ENCODE peak calls at places on chromosomes 5 and 9, in nine cellular contexts. I, O, H, C, D, P, F, T and M are unnamed samples. For H3K4me1, the result is how much of the 10 kb centered on the place peaks cover.

GRCh38 chr9:69070201-69070600 is 34.6 kb downstream of the FXN start:
- DNase-seq in I (no peak), O (no peak), H (no peak), C (no peak), D (no peak), P (no peak), F (no peak), T (no peak), M (no peak)

GRCh38 chr5:177370488-177371119 is 12.9 kb downstream of the RGS14 start:
- DNase-seq in I (peak), O (peak), H (peak), C (peak), D (peak), P (peak), F (no peak), T (peak), M (peak)

GRCh38 chr9:80235752-80236151 is 664.0 kb downstream of the TLE4 start:
- DNase-seq in I (no peak), O (no peak), H (no peak), C (no peak), D (no peak), P (no peak), F (no peak), T (no peak), M (no peak)

GRCh38 chr5:75434107-75434506 is 77.3 kb downstream of the CERT1 start:
- DNase-seq in I (peak), O (no peak), H (no peak), C (no peak), D (no peak), P (no peak), F (no peak), T (no peak), M (no peak)

GRCh38 chr5:146971401-146971800 is 92.8 kb upstream of the PPP2R2B start:
- DNase-seq in I (no peak), O (no peak), H (no peak), C (no peak), D (no peak), P (no peak), F (no peak), T (no peak), M (no peak)

GRCh38 chr5:56471707-56472106 is 238.6 kb upstream of the ANKRD55 start:
- DNase-seq in I (no peak), O (no peak), H (no peak), C (no peak), D (no peak), P (no peak), F (no peak), T (no peak), M (no peak)

GRCh38 chr9:97419315-97419867 is 7.5 kb downstream of the TDRD7 start:
- DNase-seq in I (peak), O (no peak), H (peak), C (no peak), D (no peak), P (no peak), F (no peak), T (peak), M (no peak)

GRCh38 chr5:154237946-154238345 is 47.4 kb downstream of the GALNT10 start:
- DNase-seq in I (no peak), O (no peak), H (no peak), C (no peak), D (no peak), P (no peak), F (no peak), T (no peak), M (no peak)

GRCh38 chr5:171484460-171484899 is 65.0 kb downstream of the FGF18 start:
- DNase-seq in I (no peak), O (peak), H (peak), C (no peak), D (no peak), P (no peak), F (peak), T (peak), M (no peak)

GRCh38 chr5:73464016-73464745 is 15.6 kb upstream of the FOXD1 start:
- DNase-seq in I (peak), O (no peak), H (no peak), C (no peak), D (no peak), P (no peak), F (no peak), T (peak), M (no peak)

GRCh38 chr9:17021379-17021970 is 113.4 kb upstream of the CNTLN start:
- DNase-seq in I (peak), O (no peak), H (no peak), C (no peak), D (no peak), P (no peak), F (no peak), T (peak), M (no peak)

GRCh38 chr5:421901-422300 is 21.1 kb upstream of the EXOC3 start:
- DNase-seq in I (no peak), O (no peak), H (no peak), C (no peak), D (no peak), P (peak), F (no peak), T (no peak), M (no peak)

GRCh38 chr5:87394407-87394806 is 18.3 kb downstream of the CCNH start:
- DNase-seq in I (peak), O (no peak), H (no peak), C (no peak), D (no peak), P (no peak), F (no peak), T (peak), M (no peak)

GRCh38 chr9:93900971-93901861 is 53.9 kb downstream of the BARX1 start:
- DNase-seq in I (no peak), O (no peak), H (no peak), C (no peak), D (peak), P (peak), F (peak), T (no peak), M (no peak)

GRCh38 chr9:121638399-121638798 is 13.0 kb upstream of the DAB2IP start:
- DNase-seq in I (no peak), O (no peak), H (no peak), C (no peak), D (no peak), P (no peak), F (no peak), T (no peak), M (no peak)

GRCh38 chr9:126391713-126392661 is 65.4 kb downstream of the MVB12B start:
- DNase-seq in I (no peak), O (no peak), H (peak), C (no peak), D (no peak), P (no peak), F (no peak), T (no peak), M (no peak)

GRCh38 chr9:78365979-78366697 is 69.2 kb downstream of the PSAT1 start:
- DNase-seq in I (peak), O (peak), H (peak), C (no peak), D (no peak), P (no peak), F (no peak), T (peak), M (no peak)

GRCh38 chr5:157994906-157995519 is 136.1 kb upstream of the CLINT1 start:
- DNase-seq in I (peak), O (peak), H (peak), C (peak), D (peak), P (peak), F (peak), T (peak), M (peak)

GRCh38 chr9:95009459-95009858 is 283.0 kb downstream of the AOPEP start:
- DNase-seq in I (no peak), O (no peak), H (no peak), C (no peak), D (no peak), P (no peak), F (no peak), T (no peak), M (no peak)

GRCh38 chr5:54205453-54205852 is 104.9 kb downstream of the ARL15 start:
- DNase-seq in I (no peak), O (no peak), H (no peak), C (no peak), D (no peak), P (no peak), F (no peak), T (no peak), M (no peak)

GRCh38 chr5:143134900-143135299 is 268.6 kb downstream of the NR3C1 start:
- DNase-seq in I (peak), O (no peak), H (no peak), C (no peak), D (no peak), P (no peak), F (no peak), T (no peak), M (no peak)

GRCh38 chr5:105828855-105829254 is 1841.9 kb downstream of the EFNA5 start:
- DNase-seq in I (no peak), O (no peak), H (no peak), C (no peak), D (no peak), P (no peak), F (no peak), T (no peak), M (no peak)

GRCh38 chr5:60148356-60148755 is 254.8 kb upstream of the PDE4D start:
- DNase-seq in I (peak), O (no peak), H (no peak), C (no peak), D (no peak), P (no peak), F (no peak), T (peak), M (no peak)

GRCh38 chr5:10853144-10853543 is 92.1 kb upstream of the DAP start:
- DNase-seq in I (no peak), O (no peak), H (no peak), C (no peak), D (no peak), P (no peak), F (no peak), T (no peak), M (no peak)

GRCh38 chr9:96222132-96222531 is 79.8 kb downstream of the HSD17B3 start:
- DNase-seq in I (no peak), O (peak), H (no peak), C (no peak), D (no peak), P (no peak), F (no peak), T (peak), M (no peak)

GRCh38 chr9:122125891-122126331 is 32.8 kb upstream of the TTLL11 start:
- DNase-seq in I (peak), O (no peak), H (no peak), C (no peak), D (no peak), P (no peak), F (no peak), T (peak), M (no peak)

GRCh38 chr5:180323929-180324632 is 29.1 kb downstream of the GFPT2 start:
- DNase-seq in I (peak), O (no peak), H (peak), C (no peak), D (no peak), P (no peak), F (no peak), T (peak), M (no peak)

GRCh38 chr5:77087484-77088291 is 603 bp upstream of the ZBED3 start:
- DNase-seq in I (peak), O (peak), H (no peak), C (no peak), D (peak), P (no peak), F (no peak), T (peak), M (peak)

GRCh38 chr5:55544341-55544740 is 9.6 kb upstream of the PLPP1 start:
- DNase-seq in I (peak), O (no peak), H (no peak), C (no peak), D (no peak), P (no peak), F (no peak), T (peak), M (no peak)

GRCh38 chr9:127388856-127389238 is 8.1 kb upstream of the SLC2A8 start:
- DNase-seq in I (no peak), O (no peak), H (no peak), C (no peak), D (no peak), P (no peak), F (no peak), T (no peak), M (no peak)

GRCh38 chr5:36874465-36874864 is 2.1 kb upstream of the NIPBL start:
- DNase-seq in I (no peak), O (peak), H (peak), C (no peak), D (no peak), P (no peak), F (no peak), T (no peak), M (no peak)

GRCh38 chr9:7216004-7216821 is 458.4 kb downstream of the KDM4C start:
- DNase-seq in I (peak), O (no peak), H (no peak), C (no peak), D (no peak), P (no peak), F (no peak), T (peak), M (no peak)

GRCh38 chr5:172872997-172873491 is 39.0 kb downstream of the ERGIC1 start:
- DNase-seq in I (peak), O (no peak), H (peak), C (no peak), D (peak), P (peak), F (no peak), T (peak), M (peak)

GRCh38 chr9:135038826-135039225 is 48.6 kb upstream of the OLFM1 start:
- DNase-seq in I (no peak), O (no peak), H (no peak), C (no peak), D (no peak), P (no peak), F (no peak), T (no peak), M (no peak)

DNA sequence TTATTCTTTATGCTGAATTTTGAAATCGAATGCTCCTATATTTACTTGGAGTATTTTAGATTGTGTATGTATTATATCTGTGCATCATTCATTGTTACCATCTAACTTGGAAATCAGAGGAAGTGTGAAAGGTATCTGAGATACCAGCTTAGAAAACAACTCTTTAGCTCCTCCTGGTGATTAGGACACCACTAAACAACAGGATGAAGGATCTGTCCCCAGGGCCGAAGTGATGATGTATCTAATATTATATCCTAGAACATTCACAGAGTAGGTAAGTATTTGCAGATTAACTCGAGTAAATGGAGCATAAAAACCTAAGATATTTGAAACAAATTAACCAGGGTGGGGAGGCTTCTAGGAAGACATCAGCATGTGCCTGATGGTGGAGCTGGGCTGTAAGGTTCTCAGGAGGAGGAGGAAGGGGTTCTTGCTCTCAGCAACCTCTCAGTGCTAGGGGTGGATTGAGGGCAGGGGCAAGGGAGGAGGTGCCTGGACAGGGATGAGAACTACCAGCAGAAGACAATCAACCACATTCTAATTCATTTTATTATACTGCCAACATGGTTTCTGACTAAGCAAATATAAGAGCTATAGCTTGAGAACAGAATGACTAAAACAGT is 2.6 kb upstream of the NFIL3 start:
- DNase-seq in I (peak), O (peak), H (peak), C (no peak), D (no peak), P (no peak), F (no peak), T (peak), M (no peak)
- H3K4me1 ChIP-seq in I (under half), O (under half), H (under half), C (under half), D (under half), P (under half), F (under half), T (under half), M (under half)

GRCh38 chr9:35548571-35548970 is 56.5 kb upstream of the TESK1 start:
- DNase-seq in I (peak), O (no peak), H (no peak), C (no peak), D (no peak), P (no peak), F (no peak), T (no peak), M (no peak)
- H3K4me1 ChIP-seq in I (under half), O (under half), H (under half), C (under half), D (half or more), P (half or more), F (under half), T (under half), M (under half)

GRCh38 chr9:114174876-114175771 is 19.8 kb downstream of the COL27A1 start:
- DNase-seq in I (peak), O (no peak), H (peak), C (no peak), D (no peak), P (peak), F (no peak), T (peak), M (peak)
- H3K4me1 ChIP-seq in I (under half), O (under half), H (under half), C (under half), D (half or more), P (half or more), F (under half), T (under half), M (half or more)

DNA sequence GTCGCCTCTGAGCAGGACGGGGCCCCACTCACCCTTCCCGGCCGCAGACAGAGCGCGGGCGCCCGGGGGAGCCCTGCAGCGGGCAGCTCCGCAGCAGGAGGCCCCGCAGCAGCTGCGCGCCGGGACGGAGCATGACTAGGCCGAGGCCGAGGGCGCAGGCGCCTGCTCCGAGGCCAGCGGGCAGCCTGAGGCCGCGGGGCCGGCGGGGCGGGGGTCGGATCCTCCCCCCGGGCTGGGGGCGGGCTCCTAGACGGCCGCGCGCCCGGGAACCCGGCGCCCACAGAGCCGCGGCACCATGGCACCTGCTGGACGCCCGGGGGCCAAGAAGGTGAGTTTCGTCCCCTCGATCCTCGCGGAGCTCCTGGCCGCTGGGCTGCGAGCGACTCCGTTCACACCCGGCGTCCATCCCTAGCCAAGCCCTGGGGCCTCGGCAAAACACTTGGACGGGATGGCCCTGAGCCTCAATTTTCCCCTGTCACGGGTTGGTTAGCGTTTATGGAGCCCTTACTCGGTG is at the start of the genes BHMT2 and DMGDH:
- DNase-seq in I (peak), O (peak), H (no peak), C (peak), D (peak), P (peak), F (no peak), T (peak), M (peak)
- H3K4me1 ChIP-seq in I (under half), O (under half), H (under half), C (under half), D (under half), P (under half), F (under half), T (under half), M (under half)

GRCh38 chr5:150505041-150505511 is 2.9 kb upstream of the NDST1 start:
- DNase-seq in I (no peak), O (no peak), H (no peak), C (no peak), D (no peak), P (peak), F (no peak), T (no peak), M (no peak)

GRCh38 chr5:150502847-150503246 is 5.1 kb upstream of the NDST1 start:
- DNase-seq in I (no peak), O (no peak), H (no peak), C (no peak), D (no peak), P (no peak), F (no peak), T (no peak), M (no peak)

GRCh38 chr5:150503977-150504620 is 3.8 kb upstream of the NDST1 start:
- DNase-seq in I (no peak), O (no peak), H (no peak), C (no peak), D (peak), P (peak), F (no peak), T (peak), M (peak)

GRCh38 chr5:150502106-150502505 is 5.8 kb upstream of the NDST1 start:
- DNase-seq in I (peak), O (no peak), H (no peak), C (no peak), D (no peak), P (no peak), F (no peak), T (no peak), M (no peak)

DNA sequence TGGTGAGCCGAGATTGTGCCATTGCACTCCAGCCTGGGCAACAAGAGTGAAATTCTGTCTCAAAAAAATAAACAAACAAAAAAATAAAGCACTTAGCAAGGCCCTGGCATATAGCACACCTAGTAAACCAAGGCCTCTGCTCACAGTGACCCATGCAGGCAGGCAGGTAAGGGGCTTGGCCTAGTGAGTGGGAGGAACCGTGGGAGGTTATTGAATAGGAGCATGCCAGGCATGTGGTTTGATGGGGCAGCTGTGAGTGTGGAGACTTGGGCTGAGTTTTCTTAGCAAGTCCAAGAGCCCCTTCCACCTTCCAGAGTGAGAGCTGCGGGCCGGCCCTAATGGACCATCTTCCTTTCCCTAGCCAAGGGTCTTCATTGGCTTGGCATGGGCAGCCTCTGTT is 4.5 kb upstream of the NDST1 start:
- DNase-seq in I (no peak), O (no peak), H (no peak), C (no peak), D (no peak), P (no peak), F (no peak), T (no peak), M (no peak)
- H3K4me1 ChIP-seq in I (half or more), O (under half), H (half or more), C (under half), D (half or more), P (half or more), F (under half), T (under half), M (half or more)

GRCh38 chr5:40780858-40781257 is 17.3 kb downstream of the PRKAA1 start:
- DNase-seq in I (no peak), O (no peak), H (no peak), C (no peak), D (no peak), P (no peak), F (no peak), T (no peak), M (no peak)

GRCh38 chr5:40784027-40784653 is 14.0 kb downstream of the PRKAA1 start:
- DNase-seq in I (no peak), O (no peak), H (no peak), C (no peak), D (no peak), P (no peak), F (no peak), T (no peak), M (no peak)

GRCh38 chr5:40781843-40782409 is 16.2 kb downstream of the PRKAA1 start:
- DNase-seq in I (peak), O (no peak), H (no peak), C (no peak), D (no peak), P (no peak), F (no peak), T (peak), M (peak)

GRCh38 chr5:40787986-40788385 is 10.2 kb downstream of the PRKAA1 start:
- DNase-seq in I (no peak), O (no peak), H (no peak), C (no peak), D (no peak), P (no peak), F (no peak), T (no peak), M (no peak)

DNA sequence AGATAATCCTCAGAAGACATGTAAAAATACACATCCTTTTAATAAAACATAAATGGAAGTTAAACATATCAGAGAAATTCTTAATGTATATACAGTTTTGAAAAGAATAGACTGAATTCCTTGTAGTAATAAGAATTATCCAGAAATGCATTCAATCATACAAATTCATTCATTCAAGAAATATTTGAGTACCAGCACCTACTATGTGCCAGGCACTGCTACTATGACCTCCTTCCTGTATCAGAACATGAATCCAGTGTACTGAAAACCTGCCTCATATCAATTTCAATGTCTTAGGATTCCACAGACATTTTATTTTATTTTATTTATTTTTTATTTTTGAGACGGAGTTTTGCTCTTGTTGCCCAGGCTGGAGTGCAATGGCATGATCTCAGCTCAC is 13.3 kb downstream of the PRKAA1 start:
- DNase-seq in I (no peak), O (no peak), H (no peak), C (no peak), D (no peak), P (no peak), F (no peak), T (no peak), M (no peak)
- H3K4me1 ChIP-seq in I (under half), O (under half), H (under half), C (under half), D (half or more), P (under half), F (under half), T (under half), M (under half)

GRCh38 chr5:169183581-169183980 is 117.4 kb downstream of the SLIT3 start:
- DNase-seq in I (no peak), O (no peak), H (peak), C (no peak), D (no peak), P (no peak), F (no peak), T (no peak), M (no peak)
- H3K4me1 ChIP-seq in I (under half), O (under half), H (under half), C (under half), D (under half), P (under half), F (under half), T (under half), M (under half)